ENCODE peak calls at places on chromosomes 4 and X, in six cellular contexts. One of them, this sample, is unnamed.

GRCh38 chr4:136012250-136012649 is 1520.0 kb downstream of the PCDH18 start:
- DNase-seq in cardiac muscle cell: no peak
- DNase-seq in CD4-positive, alpha-beta T cell: no peak
- DNase-seq in PC-9: no peak
- DNase-seq in CD8-positive, alpha-beta T cell: no peak
- DNase-seq in substantia nigra: no peak
- DNase-seq in this sample: no peak

GRCh38 chrX:22329783-22330182 is 57.1 kb downstream of the CBLL2 start:
- DNase-seq in cardiac muscle cell: no peak
- DNase-seq in CD4-positive, alpha-beta T cell: no peak
- DNase-seq in PC-9: no peak
- DNase-seq in CD8-positive, alpha-beta T cell: no peak
- DNase-seq in substantia nigra: no peak
- DNase-seq in this sample: no peak

GRCh38 chrX:134294548-134294947 is 57.6 kb downstream of the CCDC160 start:
- DNase-seq in cardiac muscle cell: peak
- DNase-seq in CD4-positive, alpha-beta T cell: no peak
- DNase-seq in PC-9: no peak
- DNase-seq in CD8-positive, alpha-beta T cell: no peak
- DNase-seq in substantia nigra: no peak
- DNase-seq in this sample: no peak

GRCh38 chr4:137532869-137533236 is 559 bp upstream of the PCDH18 start:
- DNase-seq in cardiac muscle cell: peak
- DNase-seq in CD4-positive, alpha-beta T cell: no peak
- DNase-seq in PC-9: no peak
- DNase-seq in CD8-positive, alpha-beta T cell: no peak
- DNase-seq in substantia nigra: no peak
- DNase-seq in this sample: no peak

GRCh38 chrX:14729058-14729457 is 143.8 kb downstream of the FANCB start:
- DNase-seq in cardiac muscle cell: no peak
- DNase-seq in CD4-positive, alpha-beta T cell: no peak
- DNase-seq in PC-9: no peak
- DNase-seq in CD8-positive, alpha-beta T cell: no peak
- DNase-seq in substantia nigra: no peak
- DNase-seq in this sample: no peak

GRCh38 chr4:147638942-147639341 is 21.7 kb downstream of the TMEM184C start:
- DNase-seq in cardiac muscle cell: peak
- DNase-seq in CD4-positive, alpha-beta T cell: no peak
- DNase-seq in PC-9: no peak
- DNase-seq in CD8-positive, alpha-beta T cell: no peak
- DNase-seq in substantia nigra: no peak
- DNase-seq in this sample: no peak

GRCh38 chr4:108204518-108204917 is 35.8 kb upstream of the LEF1 start:
- DNase-seq in cardiac muscle cell: no peak
- DNase-seq in CD4-positive, alpha-beta T cell: no peak
- DNase-seq in PC-9: no peak
- DNase-seq in CD8-positive, alpha-beta T cell: no peak
- DNase-seq in substantia nigra: no peak
- DNase-seq in this sample: no peak

GRCh38 chr4:105624530-105624929 is 72.1 kb downstream of the ARHGEF38 start:
- DNase-seq in cardiac muscle cell: peak
- DNase-seq in CD4-positive, alpha-beta T cell: no peak
- DNase-seq in PC-9: peak
- DNase-seq in CD8-positive, alpha-beta T cell: no peak
- DNase-seq in substantia nigra: peak
- DNase-seq in this sample: no peak

GRCh38 chrX:140709421-140709846 is at the start of gene LINC00632:
- DNase-seq in cardiac muscle cell: no peak
- DNase-seq in CD4-positive, alpha-beta T cell: no peak
- DNase-seq in PC-9: no peak
- DNase-seq in CD8-positive, alpha-beta T cell: no peak
- DNase-seq in substantia nigra: peak
- DNase-seq in this sample: no peak

DNA sequence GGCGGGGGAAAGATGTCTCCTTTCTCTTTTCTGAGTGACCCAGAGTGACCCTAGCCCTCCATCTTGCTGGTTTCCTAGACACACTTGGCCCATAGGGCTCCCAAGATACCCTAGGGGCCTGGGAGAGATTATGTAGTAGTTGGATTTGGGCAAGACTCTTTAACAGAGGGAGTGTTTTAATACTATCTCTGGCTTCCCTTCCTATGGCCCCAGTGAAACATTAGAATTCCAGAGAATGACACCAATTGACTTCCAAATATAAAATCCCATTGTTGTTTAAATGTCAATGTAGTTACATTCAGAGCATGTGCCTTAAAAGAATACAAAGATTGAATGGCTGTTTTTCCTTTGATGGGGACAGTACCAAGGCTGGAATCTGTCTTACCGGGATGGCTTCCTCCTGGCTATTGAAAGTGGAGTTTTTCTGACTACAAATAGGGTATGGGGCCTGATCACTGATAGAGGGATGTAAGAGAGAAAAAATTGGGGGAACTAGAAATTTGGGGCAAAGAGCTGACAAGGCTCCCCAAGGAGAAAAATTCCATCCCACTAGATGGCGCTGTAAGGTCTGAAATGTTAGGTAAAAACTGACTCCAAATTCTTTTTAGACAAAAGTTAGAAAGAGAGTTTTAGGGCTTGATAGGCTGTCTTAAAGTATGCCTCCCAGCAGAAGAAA is 10.7 kb downstream of the TENT5D start:
- DNase-seq in cardiac muscle cell: peak
- DNase-seq in CD4-positive, alpha-beta T cell: no peak
- DNase-seq in PC-9: no peak
- DNase-seq in CD8-positive, alpha-beta T cell: no peak
- DNase-seq in substantia nigra: no peak
- DNase-seq in this sample: no peak
- H3K27ac ChIP-seq in cardiac muscle cell: no peak
- H3K27ac ChIP-seq in CD4-positive, alpha-beta T cell: no peak
- H3K27ac ChIP-seq in PC-9: no peak
- H3K27ac ChIP-seq in CD8-positive, alpha-beta T cell: no peak
- H3K27ac ChIP-seq in substantia nigra: no peak
- H3K27ac ChIP-seq in this sample: no peak

GRCh38 chr4:38951598-38951997 is 80.6 kb downstream of the TMEM156 start:
- DNase-seq in cardiac muscle cell: no peak
- DNase-seq in CD4-positive, alpha-beta T cell: no peak
- DNase-seq in PC-9: no peak
- DNase-seq in CD8-positive, alpha-beta T cell: no peak
- DNase-seq in substantia nigra: no peak
- DNase-seq in this sample: no peak

GRCh38 chr4:38950159-38950558 is 82.0 kb downstream of the TMEM156 start:
- DNase-seq in cardiac muscle cell: peak
- DNase-seq in CD4-positive, alpha-beta T cell: no peak
- DNase-seq in PC-9: no peak
- DNase-seq in CD8-positive, alpha-beta T cell: no peak
- DNase-seq in substantia nigra: no peak
- DNase-seq in this sample: no peak

GRCh38 chr4:38948551-38948950 is 80.9 kb downstream of the FAM114A1 start:
- DNase-seq in cardiac muscle cell: peak
- DNase-seq in CD4-positive, alpha-beta T cell: no peak
- DNase-seq in PC-9: peak
- DNase-seq in CD8-positive, alpha-beta T cell: no peak
- DNase-seq in substantia nigra: peak
- DNase-seq in this sample: peak

GRCh38 chr4:38950734-38951133 is 81.5 kb downstream of the TMEM156 start:
- DNase-seq in cardiac muscle cell: no peak
- DNase-seq in CD4-positive, alpha-beta T cell: no peak
- DNase-seq in PC-9: no peak
- DNase-seq in CD8-positive, alpha-beta T cell: no peak
- DNase-seq in substantia nigra: no peak
- DNase-seq in this sample: no peak

DNA sequence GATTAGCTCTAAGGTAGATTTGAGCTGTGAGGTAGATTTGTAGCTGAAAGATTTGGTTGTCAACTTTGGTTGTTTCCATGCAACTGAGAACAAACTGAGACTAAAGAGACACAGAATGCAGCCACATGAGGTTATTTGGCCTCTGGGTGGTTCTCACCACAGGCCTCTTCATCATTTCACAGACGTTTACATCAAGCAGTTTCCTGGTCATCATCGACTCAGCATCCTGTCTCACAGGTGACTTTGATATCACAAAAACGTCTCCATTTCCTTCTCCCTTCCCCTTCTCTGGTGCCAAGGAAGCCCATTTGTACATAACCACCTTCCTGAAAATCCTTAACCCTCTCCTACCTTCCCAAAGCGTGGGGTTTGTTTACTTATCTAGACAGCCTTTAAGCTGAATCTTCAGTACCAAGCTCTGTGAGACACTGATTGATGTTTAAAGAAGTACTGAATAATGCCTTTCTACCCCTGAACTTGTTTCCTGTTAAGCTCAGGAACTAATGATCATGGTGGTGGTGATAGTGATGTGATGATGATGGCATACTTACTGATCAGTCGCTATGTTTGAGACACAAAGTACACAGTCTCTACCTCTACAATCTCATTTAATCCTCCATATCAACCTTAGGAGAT is 81.9 kb downstream of the FAM114A1 start:
- DNase-seq in cardiac muscle cell: no peak
- DNase-seq in CD4-positive, alpha-beta T cell: peak
- DNase-seq in PC-9: peak
- DNase-seq in CD8-positive, alpha-beta T cell: peak
- DNase-seq in substantia nigra: no peak
- DNase-seq in this sample: peak
- H3K27ac ChIP-seq in cardiac muscle cell: no peak
- H3K27ac ChIP-seq in CD4-positive, alpha-beta T cell: peak
- H3K27ac ChIP-seq in PC-9: peak
- H3K27ac ChIP-seq in CD8-positive, alpha-beta T cell: peak
- H3K27ac ChIP-seq in substantia nigra: no peak
- H3K27ac ChIP-seq in this sample: peak

GRCh38 chrX:110795645-110796510 is at the start of gene CHRDL1:
- DNase-seq in cardiac muscle cell: no peak
- DNase-seq in CD4-positive, alpha-beta T cell: no peak
- DNase-seq in PC-9: peak
- DNase-seq in CD8-positive, alpha-beta T cell: no peak
- DNase-seq in substantia nigra: peak
- DNase-seq in this sample: no peak
- H3K27ac ChIP-seq in cardiac muscle cell: no peak
- H3K27ac ChIP-seq in CD4-positive, alpha-beta T cell: no peak
- H3K27ac ChIP-seq in PC-9: no peak
- H3K27ac ChIP-seq in CD8-positive, alpha-beta T cell: no peak
- H3K27ac ChIP-seq in substantia nigra: no peak
- H3K27ac ChIP-seq in this sample: no peak

DNA sequence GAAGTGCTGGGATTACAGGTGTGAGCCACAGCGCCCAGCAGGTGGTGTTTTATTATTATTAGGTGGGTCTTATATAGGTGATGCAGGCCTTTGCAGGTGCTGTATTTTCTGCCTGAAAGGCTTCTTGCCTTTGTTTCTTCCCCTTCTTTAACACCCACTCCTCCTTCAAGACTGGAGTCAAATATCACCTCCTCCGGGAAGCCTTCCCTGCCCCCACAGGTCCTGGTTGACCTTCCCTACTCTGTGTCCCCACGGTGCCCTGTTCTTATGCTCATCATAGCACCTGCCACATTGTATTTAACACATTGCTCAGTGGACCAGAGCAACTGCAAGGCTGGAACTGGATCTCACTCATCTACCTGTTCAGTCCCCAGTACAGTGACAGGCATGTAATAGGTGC is 39.8 kb upstream of the LGI2 start:
- DNase-seq in cardiac muscle cell: no peak
- DNase-seq in CD4-positive, alpha-beta T cell: no peak
- DNase-seq in PC-9: no peak
- DNase-seq in CD8-positive, alpha-beta T cell: no peak
- DNase-seq in substantia nigra: no peak
- DNase-seq in this sample: no peak
- H3K27ac ChIP-seq in cardiac muscle cell: no peak
- H3K27ac ChIP-seq in CD4-positive, alpha-beta T cell: no peak
- H3K27ac ChIP-seq in PC-9: no peak
- H3K27ac ChIP-seq in CD8-positive, alpha-beta T cell: no peak
- H3K27ac ChIP-seq in substantia nigra: no peak
- H3K27ac ChIP-seq in this sample: no peak

GRCh38 chr4:38614198-38614597 is 49.8 kb upstream of the KLF3 start:
- DNase-seq in cardiac muscle cell: no peak
- DNase-seq in CD4-positive, alpha-beta T cell: no peak
- DNase-seq in PC-9: no peak
- DNase-seq in CD8-positive, alpha-beta T cell: no peak
- DNase-seq in substantia nigra: no peak
- DNase-seq in this sample: no peak
- H3K27ac ChIP-seq in cardiac muscle cell: no peak
- H3K27ac ChIP-seq in CD4-positive, alpha-beta T cell: no peak
- H3K27ac ChIP-seq in PC-9: no peak
- H3K27ac ChIP-seq in CD8-positive, alpha-beta T cell: no peak
- H3K27ac ChIP-seq in substantia nigra: no peak
- H3K27ac ChIP-seq in this sample: no peak

GRCh38 chrX:103586314-103586646 is 965 bp downstream of the TCEAL4 start:
- DNase-seq in cardiac muscle cell: peak
- DNase-seq in CD4-positive, alpha-beta T cell: no peak
- DNase-seq in PC-9: no peak
- DNase-seq in CD8-positive, alpha-beta T cell: no peak
- DNase-seq in substantia nigra: peak
- DNase-seq in this sample: no peak

GRCh38 chrX:103585421-103586313 is at the start of gene TCEAL4:
- DNase-seq in cardiac muscle cell: peak
- DNase-seq in CD4-positive, alpha-beta T cell: peak
- DNase-seq in PC-9: peak
- DNase-seq in CD8-positive, alpha-beta T cell: peak
- DNase-seq in substantia nigra: peak
- DNase-seq in this sample: no peak

GRCh38 chrX:103586659-103587058 is 1.3 kb downstream of the TCEAL4 start:
- DNase-seq in cardiac muscle cell: no peak
- DNase-seq in CD4-positive, alpha-beta T cell: no peak
- DNase-seq in PC-9: no peak
- DNase-seq in CD8-positive, alpha-beta T cell: no peak
- DNase-seq in substantia nigra: no peak
- DNase-seq in this sample: no peak

GRCh38 chrX:103584606-103585005 is 709 bp upstream of the TCEAL4 start:
- DNase-seq in cardiac muscle cell: peak
- DNase-seq in CD4-positive, alpha-beta T cell: no peak
- DNase-seq in PC-9: no peak
- DNase-seq in CD8-positive, alpha-beta T cell: no peak
- DNase-seq in substantia nigra: no peak
- DNase-seq in this sample: no peak
- H3K27ac ChIP-seq in cardiac muscle cell: no peak
- H3K27ac ChIP-seq in CD4-positive, alpha-beta T cell: no peak
- H3K27ac ChIP-seq in PC-9: no peak
- H3K27ac ChIP-seq in CD8-positive, alpha-beta T cell: no peak
- H3K27ac ChIP-seq in substantia nigra: no peak
- H3K27ac ChIP-seq in this sample: no peak

GRCh38 chrX:49264460-49264859 is at the start of gene FOXP3:
- DNase-seq in cardiac muscle cell: no peak
- DNase-seq in CD4-positive, alpha-beta T cell: no peak
- DNase-seq in PC-9: no peak
- DNase-seq in CD8-positive, alpha-beta T cell: no peak
- DNase-seq in substantia nigra: no peak
- DNase-seq in this sample: no peak

GRCh38 chrX:49269768-49270248 is at the start of gene PPP1R3F:
- DNase-seq in cardiac muscle cell: no peak
- DNase-seq in CD4-positive, alpha-beta T cell: no peak
- DNase-seq in PC-9: no peak
- DNase-seq in CD8-positive, alpha-beta T cell: peak
- DNase-seq in substantia nigra: no peak
- DNase-seq in this sample: no peak

GRCh38 chrX:49269010-49269767 is 404 bp upstream of the PPP1R3F start:
- DNase-seq in cardiac muscle cell: peak
- DNase-seq in CD4-positive, alpha-beta T cell: peak
- DNase-seq in PC-9: peak
- DNase-seq in CD8-positive, alpha-beta T cell: peak
- DNase-seq in substantia nigra: peak
- DNase-seq in this sample: peak

GRCh38 chrX:49268702-49269009 is 937 bp upstream of the PPP1R3F start:
- DNase-seq in cardiac muscle cell: no peak
- DNase-seq in CD4-positive, alpha-beta T cell: no peak
- DNase-seq in PC-9: no peak
- DNase-seq in CD8-positive, alpha-beta T cell: no peak
- DNase-seq in substantia nigra: no peak
- DNase-seq in this sample: no peak

GRCh38 chrX:49266536-49267445 is 2.3 kb upstream of the FOXP3 start:
- DNase-seq in cardiac muscle cell: no peak
- DNase-seq in CD4-positive, alpha-beta T cell: no peak
- DNase-seq in PC-9: no peak
- DNase-seq in CD8-positive, alpha-beta T cell: no peak
- DNase-seq in substantia nigra: no peak
- DNase-seq in this sample: no peak
- H3K27ac ChIP-seq in cardiac muscle cell: no peak
- H3K27ac ChIP-seq in CD4-positive, alpha-beta T cell: no peak
- H3K27ac ChIP-seq in PC-9: no peak
- H3K27ac ChIP-seq in CD8-positive, alpha-beta T cell: no peak
- H3K27ac ChIP-seq in substantia nigra: no peak
- H3K27ac ChIP-seq in this sample: no peak

This sample was measured in epithelial cell of prostate.